ENCODE peak calls at places on chromosomes 16 and 17, in four cellular contexts. N, E, R and S are unnamed samples.

GRCh38 chr16:53817117-53817516 is 113.2 kb downstream of the FTO start:
- DNase-seq in R (no peak), N (no peak), E (peak), S (no peak)

GRCh38 chr17:530851-531250 is 178.2 kb upstream of the RPH3AL start:
- DNase-seq in E (no peak), N (no peak), R (no peak), S (no peak)

GRCh38 chr17:9899280-9900018 is 5.6 kb downstream of the RCVRN start:
- DNase-seq in N (no peak), E (no peak), R (no peak), S (no peak)

GRCh38 chr16:2912330-2913199 is 834 bp downstream of the FLYWCH1 start:
- DNase-seq in R (peak), N (peak), E (peak), S (peak)

GRCh38 chr16:55832788-55833583 is at the start of gene CES1:
- DNase-seq in E (no peak), N (peak), R (peak), S (no peak)

GRCh38 chr17:38864636-38865398 is 5.0 kb upstream of the LASP1 start:
- DNase-seq in N (no peak), E (no peak), R (no peak), S (no peak)

GRCh38 chr16:4832698-4833343 is 14.3 kb downstream of the GLYR1 start:
- DNase-seq in R (no peak), E (no peak), N (no peak), S (no peak)

GRCh38 chr16:2999929-3000328 is 12.8 kb upstream of the CLDN9 start:
- DNase-seq in R (no peak), E (no peak), N (no peak), S (no peak)

GRCh38 chr17:41773190-41773588 is 13.3 kb downstream of the JUP start:
- DNase-seq in N (peak), R (peak), E (peak), S (no peak)

GRCh38 chr17:9233761-9234160 is 212.5 kb downstream of the NTN1 start:
- DNase-seq in R (no peak), N (no peak), E (no peak), S (no peak)

GRCh38 chr17:40112718-40113109 is 9.1 kb upstream of the MSL1 start:
- DNase-seq in N (no peak), E (no peak), R (no peak), S (no peak)

GRCh38 chr17:78422872-78423588 is 44.6 kb downstream of the PGS1 start:
- DNase-seq in E (no peak), N (peak), R (no peak), S (no peak)

GRCh38 chr16:30771726-30772125 is 9.6 kb downstream of the RNF40 start:
- DNase-seq in R (no peak), E (no peak), N (no peak), S (no peak)

GRCh38 chr17:75909051-75909811 is 4.5 kb upstream of the MRPL38 start:
- DNase-seq in R (no peak), N (peak), E (no peak), S (no peak)

GRCh38 chr17:40450175-40450574 is 6.9 kb downstream of the IGFBP4 start:
- DNase-seq in E (no peak), R (peak), N (peak), S (no peak)

GRCh38 chr16:57579361-57579665 is 36.9 kb downstream of the ADGRG5 start:
- DNase-seq in N (no peak), R (no peak), E (no peak), S (no peak)

GRCh38 chr16:29804455-29805231 is 1.7 kb upstream of the MAZ start:
- DNase-seq in R (no peak), E (no peak), N (peak), S (no peak)

GRCh38 chr16:179431-179830 is 828 bp upstream of the HBQ1 start:
- DNase-seq in R (no peak), E (no peak), N (no peak), S (no peak)

GRCh38 chr16:177981-178676 is 1.6 kb downstream of the HBA1 start:
- DNase-seq in R (no peak), E (no peak), N (no peak), S (no peak)

GRCh38 chr16:181668-182021 is 1.4 kb downstream of the HBQ1 start:
- DNase-seq in E (no peak), N (no peak), R (no peak), S (no peak)

GRCh38 chr16:180921-181667 is 835 bp downstream of the HBQ1 start:
- DNase-seq in E (no peak), N (peak), R (peak), S (peak)

GRCh38 chr16:180101-180920 is at the start of gene HBQ1:
- DNase-seq in N (no peak), R (peak), E (no peak), S (peak)
- TF ChIP-seq CTCF in N (peak), R (peak), E (peak), S (no peak)

DNA sequence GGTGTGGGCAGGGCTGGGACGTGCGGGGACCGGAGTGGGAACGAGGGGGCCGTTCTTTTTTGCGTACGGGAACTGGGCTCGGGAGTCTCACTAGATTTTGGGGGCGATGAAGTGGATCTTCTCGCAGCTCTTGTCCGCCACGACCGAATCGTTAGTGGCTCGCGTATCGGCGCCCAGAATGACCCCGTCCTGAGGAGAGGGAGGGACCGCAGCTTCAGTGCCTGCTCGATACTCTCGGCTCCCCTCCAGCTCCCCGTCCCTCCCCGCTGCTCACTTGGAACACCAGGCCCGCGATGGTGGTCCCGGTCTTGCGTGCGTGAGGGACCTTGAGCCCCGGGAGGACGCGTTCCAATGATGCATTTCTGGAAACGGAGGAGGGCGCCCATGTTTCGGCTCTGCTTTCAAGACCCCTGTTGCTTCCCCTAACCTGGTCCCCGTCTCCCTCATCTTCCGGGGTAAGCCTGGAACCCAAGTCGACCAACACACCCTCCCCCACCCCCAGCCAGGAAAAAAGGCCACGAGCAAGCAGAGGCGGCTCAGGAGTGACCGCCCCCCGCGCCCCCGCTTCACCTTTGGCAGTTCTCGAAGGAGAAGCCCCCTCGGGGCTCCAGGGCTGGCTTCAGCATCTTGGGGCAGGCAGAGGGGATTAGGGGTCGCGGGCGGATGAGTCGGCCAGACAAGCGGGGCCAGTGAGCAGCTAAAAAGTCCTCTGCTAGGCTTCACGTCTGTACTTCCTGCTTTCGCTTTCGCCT is at the start of gene PSMB10:
- DNase-seq in N (peak), E (no peak), R (peak), S (peak)
- TF ChIP-seq CTCF in N (no peak), E (no peak), R (no peak), S (no peak)

GRCh38 chr16:1031666-1032065 is 40.9 kb upstream of the SSTR5 start:
- DNase-seq in R (no peak), N (no peak), E (no peak), S (no peak)

GRCh38 chr16:1029259-1029545 is 43.3 kb upstream of the SSTR5 start:
- DNase-seq in N (no peak), R (no peak), E (no peak), S (no peak)

GRCh38 chr16:1028524-1029258 is 43.9 kb upstream of the SSTR5 start:
- DNase-seq in R (no peak), N (no peak), E (no peak), S (no peak)

GRCh38 chr16:1032607-1033006 is 39.9 kb upstream of the SSTR5 start:
- DNase-seq in R (no peak), N (no peak), E (no peak), S (no peak)

GRCh38 chr16:1030381-1030901 is 42.1 kb upstream of the SSTR5 start:
- DNase-seq in E (no peak), R (peak), N (no peak), S (no peak)
- TF ChIP-seq CTCF in E (no peak), R (no peak), N (no peak), S (no peak)

DNA sequence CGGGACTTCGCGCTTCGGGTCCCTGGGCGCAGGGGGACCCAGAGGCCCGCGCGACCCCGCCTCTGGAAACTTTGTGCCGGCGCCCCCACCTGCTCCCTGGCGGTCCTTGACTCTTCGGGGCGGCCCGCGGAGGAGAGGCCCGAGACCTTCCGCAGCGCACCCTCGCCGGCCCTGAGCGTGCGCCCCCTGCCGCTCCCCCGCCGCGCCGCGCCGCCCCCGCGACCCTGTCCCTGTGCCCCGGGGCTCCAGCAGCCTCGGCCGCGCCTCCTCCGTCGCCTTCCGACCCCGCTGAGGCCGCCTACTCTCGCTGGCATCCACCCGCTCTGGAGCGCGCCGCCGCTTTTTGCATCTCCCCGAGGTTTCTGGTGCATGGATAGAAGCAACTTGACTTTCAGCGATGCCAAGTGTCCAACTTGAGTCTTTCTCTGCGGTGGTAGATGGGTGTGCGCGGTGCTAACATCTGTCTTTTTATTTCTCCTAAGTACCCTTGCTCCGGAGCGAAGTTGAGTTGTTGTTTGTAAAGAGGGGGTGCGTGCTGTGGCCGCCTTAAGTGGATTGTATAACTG is 414 bp downstream of the DUSP14 start:
- DNase-seq in N (peak), R (peak), E (no peak), S (peak)
- TF ChIP-seq CTCF in N (peak), R (peak), E (peak), S (no peak)

GRCh38 chr17:44083250-44083849 is 12.8 kb downstream of the G6PC3 start:
- DNase-seq in E (no peak), R (no peak), N (no peak), S (no peak)
- TF ChIP-seq CTCF in E (no peak), R (no peak), N (no peak), S (no peak)

GRCh38 chr17:15233022-15233805 is 31.9 kb downstream of the PMP22 start:
- DNase-seq in E (no peak), R (no peak), N (peak), S (no peak)
- TF ChIP-seq CTCF in E (peak), R (no peak), N (no peak), S (no peak)

GRCh38 chr17:73497721-73498120 is 146.5 kb downstream of the SDK2 start:
- DNase-seq in R (no peak), E (no peak), N (no peak), S (no peak)
- TF ChIP-seq CTCF in R (no peak), E (no peak), N (no peak), S (no peak)

DNA sequence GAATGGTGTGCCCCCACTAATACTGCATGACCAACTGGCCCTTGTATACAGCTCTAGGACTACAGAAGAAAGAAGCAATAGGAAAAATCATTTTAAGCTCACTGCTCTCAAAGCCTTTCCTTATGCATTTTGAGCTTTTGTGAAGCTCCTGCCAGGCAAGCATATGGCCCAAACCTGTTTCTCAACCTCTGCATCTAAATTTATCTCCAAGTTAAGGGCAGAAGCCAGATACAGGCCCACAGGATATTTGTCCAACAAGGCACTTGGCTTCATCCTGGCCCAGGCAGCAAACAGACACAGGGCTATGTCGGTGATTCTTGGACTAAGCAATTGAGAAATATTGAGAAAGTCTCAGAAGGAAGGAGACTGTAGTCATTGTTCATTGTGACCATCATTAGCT is 43.9 kb downstream of the CCT6B start:
- DNase-seq in N (no peak), E (no peak), R (no peak), S (no peak)
- TF ChIP-seq CTCF in N (no peak), E (no peak), R (no peak), S (no peak)

GRCh38 chr17:27038676-27039075 is 255.2 kb upstream of the WSB1 start:
- DNase-seq in R (no peak), E (no peak), N (no peak), S (no peak)
- TF ChIP-seq CTCF in R (no peak), E (no peak), N (no peak), S (no peak)

GRCh38 chr16:20166531-20167235 is 93.0 kb upstream of the GPR139 start:
- DNase-seq in N (no peak), E (no peak), R (no peak), S (no peak)

DNA sequence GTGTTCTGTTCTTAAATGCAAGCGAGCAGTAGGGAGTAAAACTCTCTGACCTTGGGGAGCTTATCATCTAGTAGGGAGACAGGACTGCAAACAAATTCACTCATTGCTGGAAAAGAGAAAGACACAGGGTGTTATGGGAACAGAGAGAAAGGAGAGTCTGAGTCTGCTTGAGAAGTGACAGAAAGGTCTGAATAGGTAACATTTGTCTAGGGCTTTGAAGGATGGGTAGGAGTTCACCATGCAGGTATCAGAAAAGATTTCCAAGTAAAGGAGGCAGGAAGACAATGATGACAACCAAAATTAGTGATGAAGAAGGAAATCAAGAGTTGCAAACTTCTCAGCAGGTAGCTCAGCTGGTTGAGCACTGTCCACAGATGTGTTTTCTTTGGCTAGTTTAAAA is 93.6 kb upstream of the GPR139 start:
- DNase-seq in E (no peak), R (no peak), N (no peak), S (no peak)
- TF ChIP-seq CTCF in E (no peak), R (no peak), N (no peak), S (no peak)